ENCODE peak calls at places on chromosome 19, in six cellular contexts. C is mucosa of descending colon, D is neuronal stem cell, Z is heart left ventricle, B is tibial artery, R is left lung. W is an unnamed sample.

GRCh38 chr19:10036601-10037071 is 23.4 kb downstream of the RDH8 start:
- DNase-seq in C (no peak), D (no peak), Z (no peak), B (no peak), R (no peak), W (no peak)

GRCh38 chr19:15264061-15264932 is 32.0 kb upstream of the EPHX3 start:
- DNase-seq in C (peak), D (peak), Z (peak), B (peak), R (peak), W (peak)

GRCh38 chr19:1374250-1374577 is 9.5 kb upstream of the NDUFS7 start:
- DNase-seq in C (no peak), D (no peak), Z (no peak), B (no peak), R (no peak), W (no peak)

GRCh38 chr19:7899751-7900352 is 3.8 kb upstream of the MAP2K7 start:
- DNase-seq in C (no peak), D (no peak), Z (no peak), B (no peak), R (no peak), W (no peak)

GRCh38 chr19:11448410-11448809 is 13.0 kb downstream of the PRKCSH start:
- DNase-seq in C (no peak), D (no peak), Z (no peak), B (no peak), R (no peak), W (no peak)

GRCh38 chr19:45973564-45974338 is at the start of gene NOVA2:
- DNase-seq in C (peak), D (peak), Z (peak), B (peak), R (peak), W (peak)

GRCh38 chr19:29617336-29618266 is 11.5 kb downstream of the POP4 start:
- DNase-seq in C (peak), D (no peak), Z (no peak), B (no peak), R (no peak), W (no peak)

GRCh38 chr19:40542197-40542859 is 34.3 kb upstream of the SHKBP1 start:
- DNase-seq in C (peak), D (no peak), Z (peak), B (peak), R (peak), W (no peak)

GRCh38 chr19:45767881-45768643 is 990 bp downstream of the SIX5 start:
- DNase-seq in C (peak), D (peak), Z (peak), B (peak), R (peak), W (peak)

GRCh38 chr19:47058621-47059020 is 10.2 kb upstream of the TMEM160 start:
- DNase-seq in C (no peak), D (peak), Z (no peak), B (no peak), R (no peak), W (no peak)

GRCh38 chr19:7442423-7442822 is 46.4 kb downstream of the PEX11G start:
- DNase-seq in C (no peak), D (no peak), Z (peak), B (peak), R (no peak), W (no peak)

GRCh38 chr19:2150794-2151338 is 500 bp downstream of the AP3D1 start:
- DNase-seq in C (peak), D (no peak), Z (no peak), B (no peak), R (no peak), W (no peak)

GRCh38 chr19:57537953-57538547 is 10.9 kb downstream of the ZNF549 start:
- DNase-seq in C (no peak), D (no peak), Z (no peak), B (no peak), R (no peak), W (no peak)

GRCh38 chr19:38444026-38444425 is 10.5 kb downstream of the RYR1 start:
- DNase-seq in C (no peak), D (no peak), Z (no peak), B (no peak), R (no peak), W (no peak)

GRCh38 chr19:35756373-35757230 is at the start of gene HSPB6:
- DNase-seq in C (peak), D (no peak), Z (peak), B (peak), R (no peak), W (no peak)

GRCh38 chr19:34365463-34366401 is 736 bp downstream of the GPI start:
- DNase-seq in C (peak), D (no peak), Z (peak), B (peak), R (peak), W (no peak)

GRCh38 chr19:46824887-46825730 is 25.5 kb downstream of the AP2S1 start:
- DNase-seq in C (no peak), D (no peak), Z (no peak), B (no peak), R (peak), W (no peak)

GRCh38 chr19:27971071-27971470 is 1241.9 kb downstream of the UQCRFS1 start:
- DNase-seq in C (no peak), D (peak), Z (no peak), B (no peak), R (no peak), W (no peak)

GRCh38 chr19:47099576-47100050 is 14.0 kb downstream of the ZC3H4 start:
- DNase-seq in C (no peak), D (no peak), Z (no peak), B (no peak), R (no peak), W (no peak)

GRCh38 chr19:47305309-47305751 is 4.3 kb upstream of the C5AR1 start:
- DNase-seq in C (peak), D (peak), Z (peak), B (peak), R (peak), W (peak)

GRCh38 chr19:5809469-5809868 is 4.6 kb downstream of the NRTN start:
- DNase-seq in C (no peak), D (no peak), Z (no peak), B (no peak), R (no peak), W (no peak)

GRCh38 chr19:13155472-13156284 is 5.5 kb downstream of the IER2 start:
- DNase-seq in C (peak), D (peak), Z (peak), B (peak), R (peak), W (peak)

GRCh38 chr19:32336259-32337111 is 8.9 kb upstream of the ZNF507 start:
- DNase-seq in C (no peak), D (no peak), Z (no peak), B (no peak), R (no peak), W (no peak)

GRCh38 chr19:15107056-15108010 is at the start of gene SYDE1:
- DNase-seq in C (no peak), D (peak), Z (peak), B (no peak), R (no peak), W (peak)

GRCh38 chr19:35755550-35756371 is 1.1 kb downstream of the HSPB6 start:
- DNase-seq in C (peak), D (no peak), Z (peak), B (peak), R (no peak), W (no peak)

GRCh38 chr19:18967358-18968146 is 26.5 kb upstream of the HOMER3 start:
- DNase-seq in C (no peak), D (no peak), Z (peak), B (peak), R (peak), W (no peak)

GRCh38 chr19:46785054-46785979 is 3.1 kb downstream of the SLC1A5 start:
- DNase-seq in C (no peak), D (no peak), Z (no peak), B (no peak), R (no peak), W (no peak)

GRCh38 chr19:43752287-43752875 is 2.4 kb downstream of the SMG9 start:
- DNase-seq in C (no peak), D (no peak), Z (no peak), B (no peak), R (no peak), W (no peak)

GRCh38 chr19:38990949-38991697 is 15.6 kb upstream of the FBXO17 start:
- DNase-seq in C (no peak), D (no peak), Z (no peak), B (peak), R (no peak), W (no peak)

GRCh38 chr19:33283578-33283977 is 18.8 kb downstream of the CEBPA start:
- DNase-seq in C (no peak), D (no peak), Z (no peak), B (no peak), R (no peak), W (no peak)

GRCh38 chr19:58518261-58519086 is 1.1 kb downstream of the ZBTB45 start:
- DNase-seq in C (peak), D (no peak), Z (no peak), B (no peak), R (no peak), W (no peak)

GRCh38 chr19:12994701-12995595 is at the start of gene NFIX:
- DNase-seq in C (peak), D (no peak), Z (peak), B (peak), R (peak), W (peak)

GRCh38 chr19:53768401-53768800 is 55.7 kb downstream of the NLRP12 start:
- DNase-seq in C (no peak), D (no peak), Z (no peak), B (no peak), R (no peak), W (no peak)
- H3K4me3 ChIP-seq in C (no peak), D (no peak), Z (no peak), B (no peak), R (no peak), W (no peak)

DNA sequence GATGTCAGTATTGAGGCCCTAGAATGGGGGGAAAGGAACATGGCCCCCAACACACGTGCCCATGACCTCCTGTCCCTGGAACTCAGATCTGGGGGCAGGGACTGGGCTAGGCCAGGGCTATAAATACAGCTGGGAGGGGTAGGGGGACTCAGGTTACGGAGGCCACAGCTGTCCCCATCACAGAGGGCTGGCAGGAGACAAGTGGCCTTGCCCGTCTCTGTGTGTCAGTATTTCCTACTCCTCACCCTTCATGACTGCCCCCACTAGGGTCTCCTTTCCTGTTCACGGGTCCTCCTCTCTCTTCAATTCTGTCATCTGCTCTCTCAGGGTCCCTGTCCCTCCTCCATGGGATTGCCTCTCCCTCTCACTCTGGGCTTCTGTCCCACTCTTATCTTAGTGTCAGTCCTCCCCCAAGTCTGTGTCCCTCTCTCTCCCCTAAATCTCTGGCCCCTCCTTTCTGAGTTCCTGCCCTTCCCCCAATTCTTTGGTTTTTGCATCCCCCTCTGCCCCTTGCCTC is 692 bp upstream of the HRC start:
- DNase-seq in C (no peak), D (no peak), Z (peak), B (no peak), R (no peak), W (no peak)
- H3K4me3 ChIP-seq in C (no peak), D (no peak), Z (peak), B (peak), R (no peak), W (no peak)

DNA sequence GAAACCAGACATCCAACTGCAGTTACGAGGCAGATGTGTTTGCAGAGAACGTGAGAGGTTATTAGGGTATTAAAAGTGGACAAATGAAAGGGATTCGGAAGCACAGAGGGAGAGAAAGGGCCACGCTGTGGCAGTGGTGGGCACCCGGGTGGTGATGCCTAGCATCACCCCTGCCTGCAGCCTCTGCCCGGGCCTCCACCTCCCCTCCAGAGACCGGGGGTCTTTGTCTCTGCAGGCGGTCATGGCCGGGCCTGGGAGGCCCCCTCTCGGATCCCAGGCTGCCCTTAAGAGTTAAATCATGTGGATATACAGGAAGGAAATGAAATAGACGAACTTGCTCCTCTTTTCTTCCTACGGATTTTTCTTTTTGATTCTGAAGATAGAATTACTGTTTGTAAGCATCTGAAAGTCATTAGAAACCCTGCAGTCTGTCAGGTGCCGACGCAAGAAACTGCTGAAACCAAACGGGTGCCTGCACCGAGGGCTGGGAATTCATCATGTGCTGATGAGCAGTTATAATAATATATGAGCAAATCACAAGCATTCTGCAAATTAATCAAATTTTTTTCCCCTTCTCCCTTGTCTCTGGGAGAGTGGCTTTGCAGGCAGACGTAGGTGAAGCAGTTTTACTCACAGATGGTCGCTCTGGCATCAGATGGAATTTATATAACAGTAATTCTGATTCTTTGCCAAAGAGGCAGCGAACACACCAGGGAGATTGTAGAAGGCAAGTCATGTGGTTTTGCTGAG is 319.8 kb downstream of the ZNF536 start:
- DNase-seq in C (no peak), D (no peak), Z (no peak), B (no peak), R (no peak), W (no peak)
- H3K4me3 ChIP-seq in C (no peak), D (no peak), Z (peak), B (no peak), R (no peak), W (no peak)

GRCh38 chr19:3363841-3364500 is 2.4 kb upstream of the NFIC start:
- DNase-seq in C (no peak), D (no peak), Z (no peak), B (no peak), R (no peak), W (no peak)

GRCh38 chr19:3360494-3361383 is 5.6 kb upstream of the NFIC start:
- DNase-seq in C (peak), D (no peak), Z (peak), B (peak), R (peak), W (no peak)

GRCh38 chr19:3362217-3362907 is 4.0 kb upstream of the NFIC start:
- DNase-seq in C (no peak), D (no peak), Z (no peak), B (no peak), R (no peak), W (no peak)

GRCh38 chr19:3359850-3360493 is 6.4 kb upstream of the NFIC start:
- DNase-seq in C (no peak), D (no peak), Z (no peak), B (no peak), R (no peak), W (peak)

GRCh38 chr19:3361384-3362216 is 4.8 kb upstream of the NFIC start:
- DNase-seq in C (no peak), D (no peak), Z (no peak), B (no peak), R (no peak), W (no peak)
- H3K4me3 ChIP-seq in C (no peak), D (no peak), Z (peak), B (peak), R (peak), W (peak)